ENCODE peak calls at places on chromosomes 2 and 18, in five cellular contexts. A is K562, F is GM23248, V is A549, L is transverse colon. J is an unnamed sample. For H3K4me1, the result is how much of the 10 kb centered on the place peaks cover.

GRCh38 chr2:86000938-86001312 is 104.8 kb downstream of the POLR1A start:
- DNase-seq in V (no peak), F (peak), A (peak), L (no peak), J (no peak)

GRCh38 chr2:217976301-217976700 is 26.5 kb downstream of the TNS1 start:
- DNase-seq in A (no peak), L (no peak), F (no peak), V (no peak), J (no peak)

GRCh38 chr2:46177461-46178089 is 119.6 kb upstream of the EPAS1 start:
- DNase-seq in V (no peak), F (no peak), A (no peak), L (no peak), J (no peak)

GRCh38 chr2:68458962-68459361 is 8.1 kb downstream of the FBXO48 start:
- DNase-seq in F (peak), V (no peak), L (no peak), A (no peak), J (no peak)

GRCh38 chr2:63661076-63661475 is 72.3 kb downstream of the MDH1 start:
- DNase-seq in F (peak), V (no peak), A (no peak), L (no peak), J (no peak)

GRCh38 chr2:215727507-215728503 is 285.5 kb downstream of the MREG start:
- DNase-seq in L (no peak), F (peak), A (no peak), V (no peak), J (no peak)

GRCh38 chr2:64101141-64101591 is 43.1 kb downstream of the PELI1 start:
- DNase-seq in F (peak), A (no peak), V (no peak), L (no peak), J (no peak)

GRCh38 chr2:204407209-204408070 is 137.8 kb upstream of the PARD3B start:
- DNase-seq in A (peak), L (no peak), V (peak), F (no peak), J (no peak)

GRCh38 chr2:208255557-208256106 is 761 bp upstream of the IDH1 start:
- DNase-seq in F (no peak), V (no peak), L (no peak), A (no peak), J (no peak)

GRCh38 chr2:33316314-33316713 is 160.1 kb upstream of the RASGRP3 start:
- DNase-seq in A (no peak), L (no peak), F (peak), V (no peak), J (no peak)

GRCh38 chr18:67302043-67302442 is 214.5 kb downstream of the DSEL start:
- DNase-seq in F (peak), A (no peak), V (no peak), L (no peak), J (no peak)

GRCh38 chr2:122105885-122106221 is 350.4 kb downstream of the TSN start:
- DNase-seq in L (no peak), A (no peak), F (no peak), V (no peak), J (no peak)

GRCh38 chr2:121130301-121130850 is 154.6 kb downstream of the TFCP2L1 start:
- DNase-seq in F (no peak), L (no peak), A (no peak), V (no peak), J (no peak)

GRCh38 chr18:12410121-12410520 is 2.4 kb downstream of the PRELID3A start:
- DNase-seq in A (no peak), F (no peak), V (no peak), L (no peak), J (no peak)

GRCh38 chr2:206240335-206240734 is 34.1 kb upstream of the ZDBF2 start:
- DNase-seq in L (no peak), V (no peak), A (no peak), F (peak), J (no peak)

GRCh38 chr2:218727502-218728165 is 17.0 kb downstream of the TTLL4 start:
- DNase-seq in A (peak), L (no peak), F (peak), V (peak), J (no peak)

GRCh38 chr2:239610457-239611221 is 209.8 kb upstream of the HDAC4 start:
- DNase-seq in V (no peak), F (no peak), L (no peak), A (no peak), J (no peak)

GRCh38 chr2:179139506-179139905 is 89.6 kb upstream of the CCDC141 start:
- DNase-seq in A (no peak), F (peak), L (no peak), V (no peak), J (no peak)

GRCh38 chr2:9565436-9566153 is 10.0 kb upstream of the ADAM17 start:
- DNase-seq in A (peak), L (peak), V (peak), F (peak), J (no peak)

GRCh38 chr2:101770672-101771071 is 73.2 kb downstream of the MAP4K4 start:
- DNase-seq in V (peak), A (peak), L (peak), F (peak), J (no peak)

GRCh38 chr2:203471323-203471722 is 63.8 kb downstream of the RAPH1 start:
- DNase-seq in F (no peak), A (no peak), V (no peak), L (no peak), J (no peak)

GRCh38 chr2:46174559-46175170 is 122.5 kb upstream of the EPAS1 start:
- DNase-seq in F (no peak), A (no peak), L (peak), V (no peak), J (no peak)

GRCh38 chr2:46273919-46274318 is 23.3 kb upstream of the EPAS1 start:
- DNase-seq in V (peak), A (no peak), L (no peak), F (no peak), J (no peak)

GRCh38 chr18:47749195-47749973 is 181.1 kb downstream of the SMAD2 start:
- DNase-seq in V (peak), L (peak), A (peak), F (peak), J (peak)

GRCh38 chr2:138276367-138276766 is 225.2 kb upstream of the SPOPL start:
- DNase-seq in L (no peak), V (no peak), A (no peak), F (peak), J (no peak)

GRCh38 chr18:10318686-10318960 is 135.8 kb upstream of the APCDD1 start:
- DNase-seq in A (no peak), V (no peak), L (no peak), F (peak), J (no peak)

GRCh38 chr2:106886916-106887758 is 1.2 kb upstream of the ST6GAL2 start:
- DNase-seq in A (no peak), V (peak), F (peak), L (peak), J (no peak)

GRCh38 chr2:215439980-215440512 is 4.2 kb upstream of the FN1 start:
- DNase-seq in L (no peak), A (no peak), F (no peak), V (no peak), J (no peak)

GRCh38 chr2:126513033-126513432 is 142.9 kb upstream of the GYPC start:
- DNase-seq in L (no peak), F (peak), V (no peak), A (no peak), J (no peak)

GRCh38 chr2:162058973-162059668 is 14.9 kb downstream of the DPP4 start:
- DNase-seq in V (no peak), F (peak), A (no peak), L (no peak), J (no peak)

GRCh38 chr18:49723648-49724180 is 89.6 kb downstream of the ACAA2 start:
- DNase-seq in V (peak), F (no peak), L (peak), A (no peak), J (no peak)

GRCh38 chr2:30268296-30268871 is 37.0 kb downstream of the LBH start:
- DNase-seq in F (no peak), L (no peak), A (no peak), V (no peak), J (no peak)

GRCh38 chr2:30269771-30270145 is 38.4 kb downstream of the LBH start:
- DNase-seq in V (no peak), A (no peak), F (no peak), L (no peak), J (no peak)

GRCh38 chr2:30272286-30272685 is 41.0 kb downstream of the LBH start:
- DNase-seq in A (no peak), F (no peak), L (no peak), V (no peak), J (no peak)

GRCh38 chr2:30271300-30271699 is 40.0 kb downstream of the LBH start:
- DNase-seq in L (no peak), F (no peak), V (no peak), A (peak), J (no peak)

GRCh38 chr2:30270166-30270565 is 38.8 kb downstream of the LBH start:
- DNase-seq in L (no peak), A (no peak), F (no peak), V (no peak), J (no peak)
- H3K4me1 ChIP-seq in L (under half), A (under half), F (under half), V (half or more), J (under half)

GRCh38 chr2:224259831-224260230 is 142.1 kb downstream of the FAM124B start:
- DNase-seq in F (no peak), V (no peak), L (no peak), A (no peak), J (no peak)
- H3K4me3 ChIP-seq in F (no peak), V (no peak), L (no peak), A (no peak), J (no peak)

DNA sequence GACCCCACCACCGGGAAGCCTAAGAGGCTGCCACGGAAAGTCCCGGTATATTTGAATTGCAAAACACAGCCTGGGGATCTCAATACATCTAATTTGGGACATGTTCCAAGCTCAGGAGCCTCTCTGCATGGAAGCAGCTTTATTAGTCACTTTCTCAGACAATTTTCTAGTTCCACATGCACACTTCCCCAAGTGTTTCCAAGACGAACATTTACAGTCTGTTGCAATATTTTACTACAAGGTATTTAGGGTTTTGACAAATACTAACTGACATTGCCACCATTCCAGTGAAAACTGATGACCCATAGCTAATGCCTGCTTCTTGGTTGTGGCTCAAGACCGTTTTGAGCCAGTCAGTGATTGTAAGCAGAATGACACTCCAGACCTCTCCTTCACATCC is 145.3 kb downstream of the NCKAP5 start:
- DNase-seq in L (no peak), F (peak), V (peak), A (no peak), J (no peak)
- H3K4me1 ChIP-seq in L (under half), F (under half), V (half or more), A (under half), J (under half)

GRCh38 chr2:158459161-158460003 is 2.6 kb downstream of the PKP4 start:
- DNase-seq in F (no peak), L (no peak), V (peak), A (peak), J (no peak)
- H3K4me3 ChIP-seq in F (peak), L (no peak), V (peak), A (peak), J (no peak)

DNA sequence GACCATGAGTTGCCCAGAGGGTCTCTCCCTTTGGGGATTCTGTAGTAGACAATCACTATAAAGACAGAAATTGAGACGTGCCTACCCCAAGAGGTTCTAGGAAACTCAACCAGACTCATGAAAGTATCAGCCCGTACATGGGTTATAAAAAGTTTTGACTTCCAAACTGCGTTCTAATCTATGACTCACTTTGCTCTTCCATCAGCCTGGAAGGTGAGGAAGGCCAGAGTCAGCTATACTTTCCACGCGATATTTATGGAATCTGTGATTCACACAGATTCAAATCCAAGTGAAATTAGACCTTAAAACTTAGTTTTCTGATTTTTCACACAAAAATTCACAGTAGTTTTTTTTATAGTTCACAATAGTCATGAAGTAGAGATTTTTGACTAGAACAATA is 7.7 kb upstream of the LYPD1 start:
- DNase-seq in V (no peak), F (peak), L (no peak), A (no peak), J (no peak)
- H3K4me1 ChIP-seq in V (under half), F (under half), L (under half), A (under half), J (under half)

GRCh38 chr2:105772362-105772761 is 27.6 kb downstream of the NCK2 start:
- DNase-seq in V (no peak), L (no peak), F (no peak), A (no peak), J (no peak)
- H3K4me3 ChIP-seq in V (no peak), L (no peak), F (no peak), A (no peak), J (no peak)

J was measured in iPS DF 6.9.